ENCODE peak calls at places on chromosomes 16 and 17, in four cellular contexts. T is HCT116, X is SK-N-SH, R is HepG2. W is an unnamed sample.

GRCh38 chr17:39410279-39410678 is 8.9 kb upstream of the FBXL20 start:
- DNase-seq in T (no peak), X (no peak), R (no peak), W (no peak)

GRCh38 chr17:29292071-29292991 is 1.6 kb downstream of the NUFIP2 start:
- DNase-seq in T (no peak), X (peak; percentile 83), R (no peak), W (peak; percentile 85)

GRCh38 chr16:70579648-70580630 is 56.3 kb downstream of the SF3B3 start:
- DNase-seq in T (no peak), X (peak; percentile 19), R (no peak), W (peak; percentile 63)

GRCh38 chr17:74196541-74197310 is 6.8 kb upstream of the RPL38 start:
- DNase-seq in T (no peak), X (peak; percentile 60), R (no peak), W (peak; percentile 46)

GRCh38 chr16:79712273-79712672 is 111.7 kb upstream of the MAF start:
- DNase-seq in T (no peak), X (no peak), R (no peak), W (no peak)

GRCh38 chr17:76623271-76624146 is 20.0 kb downstream of the ST6GALNAC1 start:
- DNase-seq in T (peak; percentile 63), X (peak; percentile 94), R (peak; percentile 41), W (peak; percentile 80)

GRCh38 chr16:84672276-84673202 is 24.2 kb downstream of the KLHL36 start:
- DNase-seq in T (peak; percentile 48), X (peak; percentile 82), R (peak; percentile 58), W (peak; percentile 88)

GRCh38 chr17:49371178-49371834 is 9.3 kb upstream of the ZNF652 start:
- DNase-seq in T (no peak), X (no peak), R (no peak), W (peak; percentile 66)

GRCh38 chr16:57349212-57350031 is 9.2 kb upstream of the CCL22 start:
- DNase-seq in T (no peak), X (no peak), R (no peak), W (no peak)

GRCh38 chr16:460787-461186 is 35.3 kb downstream of the RAB11FIP3 start:
- DNase-seq in T (no peak), X (no peak), R (no peak), W (no peak)

GRCh38 chr16:81421126-81421525 is 23.5 kb upstream of the CMIP start:
- DNase-seq in T (no peak), X (no peak), R (no peak), W (no peak)

GRCh38 chr16:88993946-88994600 is 17.1 kb upstream of the CBFA2T3 start:
- DNase-seq in T (no peak), X (no peak), R (no peak), W (peak; percentile 49)

GRCh38 chr17:73667184-73667959 is 23.1 kb upstream of the SDK2 start:
- DNase-seq in T (no peak), X (peak; percentile 42), R (no peak), W (no peak)

GRCh38 chr16:57564571-57565270 is 22.3 kb downstream of the ADGRG5 start:
- DNase-seq in T (no peak), X (no peak), R (no peak), W (no peak)

DNA sequence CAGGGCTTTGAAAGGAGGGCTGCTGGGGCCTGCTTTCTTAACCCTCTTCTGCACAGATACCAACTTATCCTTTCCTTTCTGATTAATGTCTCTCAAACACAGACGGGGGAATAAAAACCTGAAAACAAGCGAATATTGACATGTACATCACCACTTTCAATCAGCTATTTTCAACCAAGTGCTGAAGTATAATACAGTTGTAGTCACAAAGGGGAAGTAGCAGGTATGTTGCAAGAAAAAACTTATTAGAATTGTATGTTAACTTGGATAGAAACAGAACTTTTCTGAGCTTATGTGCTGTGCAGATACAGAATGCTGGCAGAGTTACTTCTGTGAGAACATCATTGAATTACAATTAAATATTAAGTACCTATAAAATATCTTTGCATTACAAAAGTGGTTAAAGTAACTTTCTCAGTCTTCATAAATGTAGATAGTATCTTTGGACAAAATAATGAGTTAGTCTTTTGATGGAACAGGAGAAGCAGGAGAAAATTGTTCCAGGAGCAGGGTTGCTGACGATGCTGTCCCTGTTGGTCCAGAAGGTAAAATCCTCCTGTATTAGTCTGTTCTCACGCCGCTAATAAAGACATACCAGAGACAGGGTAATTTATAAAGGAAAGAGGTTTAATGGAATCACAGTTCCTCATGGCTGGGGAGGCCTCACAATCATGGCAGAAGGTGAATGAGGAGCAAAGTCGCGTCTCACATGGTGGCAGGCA is 59.5 kb downstream of the RPTOR start:
- DNase-seq in T (no peak), X (no peak), R (no peak), W (no peak)
- TF ChIP-seq ELF1 in T (no peak), X (no peak), R (no peak), W (no peak)

DNA sequence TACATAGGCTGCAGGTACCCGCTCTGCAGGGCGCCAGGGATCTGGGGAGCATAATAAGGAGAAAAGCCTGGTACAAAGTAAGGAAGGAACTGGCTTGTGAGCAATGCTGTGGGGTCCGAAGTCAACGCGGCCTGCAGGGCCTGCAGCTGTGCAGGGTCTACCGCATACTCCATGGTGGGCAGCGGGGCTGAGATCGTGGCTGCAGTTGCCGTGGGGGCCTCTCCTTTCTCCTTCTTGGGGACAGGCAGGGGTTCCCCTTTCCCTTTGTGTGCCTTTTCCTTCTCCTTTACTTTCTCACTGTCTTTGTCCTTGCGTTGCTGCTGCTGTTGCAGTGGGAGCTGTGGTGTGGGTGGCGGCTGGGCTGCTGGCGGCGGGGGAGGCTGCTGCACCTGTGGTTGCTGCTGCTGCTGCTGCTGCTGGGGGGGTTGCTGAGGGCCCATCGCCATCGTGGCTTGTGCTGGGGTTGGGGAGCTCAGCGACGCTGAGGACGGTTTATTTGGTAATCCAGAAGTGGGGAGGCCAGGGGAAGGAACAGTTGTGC is 259.6 kb downstream of the ZFHX3 start:
- DNase-seq in T (no peak), X (no peak), R (no peak), W (no peak)
- TF ChIP-seq ELF1 in T (no peak), X (no peak), R (no peak), W (no peak)

DNA sequence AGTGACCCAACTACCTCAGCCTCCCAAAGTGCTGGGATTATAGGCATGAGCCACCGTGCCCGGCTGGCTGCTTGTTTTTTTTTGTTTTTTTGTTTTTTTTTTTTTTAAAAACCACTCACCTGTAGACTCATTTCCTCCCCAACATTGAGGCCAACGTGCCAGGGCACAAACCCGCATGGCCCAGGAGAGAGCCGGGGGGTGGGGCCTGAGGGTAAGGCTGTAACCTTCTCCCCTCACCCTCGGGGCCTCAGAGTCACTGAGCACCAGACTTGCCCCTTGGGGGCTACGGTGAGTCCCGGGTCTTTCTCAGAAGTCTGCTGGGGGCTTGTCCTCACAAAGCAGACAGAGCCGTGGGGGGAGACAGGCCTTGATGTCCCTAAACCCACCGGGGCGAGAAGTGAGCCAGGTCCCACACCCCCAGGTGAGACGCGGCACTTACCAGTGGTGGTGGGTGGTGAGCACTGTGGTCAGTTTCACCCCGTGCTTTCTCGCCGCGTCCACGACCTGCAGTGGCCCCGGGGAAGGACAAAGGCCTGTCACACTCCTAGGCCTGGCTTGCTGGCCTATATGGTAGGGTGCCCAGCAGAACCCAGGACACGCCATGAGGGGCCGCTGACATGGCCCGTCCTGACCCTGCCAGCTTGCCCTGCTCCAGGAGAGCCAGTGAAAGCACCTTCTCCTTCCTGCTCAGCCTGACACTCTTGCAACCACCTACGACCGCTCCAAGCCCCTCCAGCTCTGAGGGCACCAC is 4.6 kb downstream of the HAGH start:
- DNase-seq in T (no peak), X (no peak), R (no peak), W (no peak)
- TF ChIP-seq ELF1 in T (no peak), X (no peak), R (no peak), W (no peak)

GRCh38 chr17:75367312-75367711 is 38.2 kb downstream of the GRB2 start:
- DNase-seq in T (no peak), X (no peak), R (no peak), W (no peak)

GRCh38 chr17:75371981-75372380 is 33.5 kb downstream of the GRB2 start:
- DNase-seq in T (no peak), X (no peak), R (no peak), W (no peak)

GRCh38 chr17:75370288-75370687 is 35.2 kb downstream of the GRB2 start:
- DNase-seq in T (no peak), X (no peak), R (no peak), W (no peak)

GRCh38 chr17:75373290-75373689 is 32.2 kb downstream of the GRB2 start:
- DNase-seq in T (no peak), X (no peak), R (no peak), W (no peak)

GRCh38 chr17:75371339-75371738 is 34.1 kb downstream of the GRB2 start:
- DNase-seq in T (no peak), X (no peak), R (no peak), W (no peak)
- TF ChIP-seq ELF1 in T (no peak), X (no peak), R (no peak), W (no peak)

GRCh38 chr17:81905424-81905875 is 3.4 kb downstream of the NPB start:
- DNase-seq in T (no peak), X (no peak), R (no peak), W (no peak)
- TF ChIP-seq ELF1 in T (no peak), X (no peak), R (no peak), W (no peak)

GRCh38 chr17:55458977-55459376 is 37.3 kb upstream of the MMD start:
- DNase-seq in T (peak; percentile 49), X (no peak), R (no peak), W (no peak)
- TF ChIP-seq ELF1 in T (no peak), X (no peak), R (no peak), W (no peak)

GRCh38 chr16:17365211-17365541 is 105.6 kb downstream of the XYLT1 start:
- DNase-seq in T (no peak), X (no peak), R (no peak), W (no peak)
- TF ChIP-seq ELF1 in T (no peak), X (no peak), R (no peak), W (no peak)